ENCODE peak calls at places on chromosomes 7 and 10, in six cellular contexts. Z is GM03348, H is hippocampal formation, T is iris pigment epithelial cell, Q is NCI-H2029, U is astrocyte of the spinal cord. V is an unnamed sample.

GRCh38 chr7:55343002-55343781 is 21.9 kb upstream of the LANCL2 start:
- DNase-seq in Q (no peak), Z (no peak), T (no peak), H (no peak), U (no peak), V (no peak)

GRCh38 chr7:130371059-130371458 is 9.2 kb upstream of the CPA1 start:
- DNase-seq in U (no peak), Z (no peak), T (peak; percentile 57), Q (no peak), H (no peak), V (no peak)

GRCh38 chr10:2839081-2839725 is 228.1 kb upstream of the PFKP start:
- DNase-seq in Z (no peak), Q (peak; percentile 70), H (no peak), U (no peak), T (peak; percentile 1), V (no peak)

GRCh38 chr10:113897693-113898618 is 43.5 kb downstream of the NHLRC2 start:
- DNase-seq in Q (no peak), H (no peak), U (no peak), T (peak; percentile 36), Z (peak; percentile 5), V (no peak)

GRCh38 chr10:70634011-70634410 is 31.5 kb upstream of the PRF1 start:
- DNase-seq in Q (no peak), H (no peak), T (no peak), Z (no peak), U (no peak), V (no peak)

GRCh38 chr10:93384006-93384405 is 98.1 kb downstream of the MYOF start:
- DNase-seq in H (no peak), Z (no peak), U (no peak), Q (no peak), T (peak; percentile 33), V (no peak)

GRCh38 chr7:66907731-66908130 is 13.3 kb upstream of the TMEM248 start:
- DNase-seq in Z (no peak), U (no peak), T (no peak), Q (no peak), H (no peak), V (no peak)

GRCh38 chr7:23477170-23477525 is 6.9 kb upstream of the IGF2BP3 start:
- DNase-seq in U (no peak), Q (no peak), H (no peak), T (no peak), Z (no peak), V (no peak)

GRCh38 chr7:126016722-126017121 is 1087.1 kb upstream of the POT1 start:
- DNase-seq in Z (no peak), T (no peak), H (no peak), Q (no peak), U (peak; percentile 13), V (no peak)

GRCh38 chr7:8213381-8213780 is 48.6 kb downstream of the ICA1 start:
- DNase-seq in Q (no peak), H (no peak), T (no peak), Z (no peak), U (no peak), V (no peak)

GRCh38 chr7:100602889-100603696 is 930 bp downstream of the PCOLCE start:
- DNase-seq in U (peak; percentile 89), H (no peak), Q (no peak), Z (peak; percentile 92), T (peak; percentile 58), V (peak; percentile 44)

GRCh38 chr7:24834150-24834798 is 77.0 kb upstream of the GSDME start:
- DNase-seq in T (no peak), Q (no peak), H (no peak), U (no peak), Z (no peak), V (no peak)

GRCh38 chr10:101029520-101030309 is 1.2 kb downstream of the PDZD7 start:
- DNase-seq in H (no peak), Z (no peak), Q (no peak), U (no peak), T (no peak), V (no peak)

GRCh38 chr10:96271017-96271815 is at the start of gene BLNK:
- DNase-seq in U (no peak), T (peak; percentile 67), Z (peak; percentile 23), H (no peak), Q (no peak), V (no peak)

GRCh38 chr7:1640376-1641172 is 29.5 kb upstream of the ELFN1 start:
- DNase-seq in Q (no peak), Z (no peak), H (no peak), T (no peak), U (no peak), V (no peak)

GRCh38 chr10:61635946-61636345 is 26.8 kb upstream of the CABCOCO1 start:
- DNase-seq in H (no peak), T (peak; percentile 45), Z (peak; percentile 18), U (peak; percentile 65), Q (no peak), V (no peak)

GRCh38 chr10:8073696-8074416 is 19.4 kb downstream of the GATA3 start:
- DNase-seq in T (no peak), H (no peak), U (no peak), Z (no peak), Q (no peak), V (no peak)

GRCh38 chr7:115406216-115406615 is 484.3 kb downstream of the MDFIC start:
- DNase-seq in Z (no peak), T (no peak), Q (no peak), H (no peak), U (no peak), V (no peak)

GRCh38 chr7:129530881-129531391 is 28.6 kb downstream of the SMKR1 start:
- DNase-seq in Z (peak; percentile 41), U (peak; percentile 63), H (no peak), Q (no peak), T (peak; percentile 70), V (no peak)

GRCh38 chr10:101322266-101323151 is 31.5 kb upstream of the BTRC start:
- DNase-seq in T (no peak), H (no peak), U (no peak), Z (no peak), Q (no peak), V (no peak)

GRCh38 chr10:101229275-101230184 is at the start of gene LBX1:
- DNase-seq in T (no peak), U (no peak), H (no peak), Q (no peak), Z (no peak), V (no peak)

GRCh38 chr7:134755422-134756022 is 23.9 kb upstream of the CALD1 start:
- DNase-seq in Z (peak; percentile 62), T (peak; percentile 56), U (peak; percentile 56), Q (no peak), H (no peak), V (no peak)

GRCh38 chr7:18654709-18655108 is 159.2 kb downstream of the HDAC9 start:
- DNase-seq in Q (no peak), H (no peak), T (no peak), U (no peak), Z (no peak), V (no peak)

GRCh38 chr7:54546081-54546985 is 4.2 kb downstream of the VSTM2A start:
- DNase-seq in Q (peak; percentile 60), Z (peak; percentile 19), T (no peak), U (no peak), H (no peak), V (no peak)

GRCh38 chr10:69912584-69912983 is 110.9 kb downstream of the COL13A1 start:
- DNase-seq in H (no peak), Z (no peak), U (no peak), Q (no peak), T (no peak), V (no peak)

V was measured in brain pericyte.